ENCODE peak calls at places on chromosome 10, in ten cellular contexts. K is GM12878; T is endothelial cell of umbilical vein; J is right cardiac atrium; G is CD4-positive, alpha-beta memory T cell; A is psoas muscle; I is GM23248; P is stomach; V is iPS DF 6.9; L is prostate gland. M is an unnamed sample.

GRCh38 chr10:7819126-7819470 is 793 bp downstream of the TAF3 start:
- DNase-seq in K (no peak), T (peak; percentile 59), J (peak; percentile 16), G (peak; percentile 42), A (peak; percentile 19), I (peak; percentile 84), P (peak; percentile 51), V (no peak), L (peak; percentile 39), M (no peak)

GRCh38 chr10:113494736-113495135 is 58.1 kb upstream of the HABP2 start:
- DNase-seq in K (no peak), T (no peak), J (no peak), G (no peak), A (no peak), I (peak; percentile 43), P (no peak), V (no peak), L (no peak), M (no peak)

GRCh38 chr10:117342638-117343037 is 32.6 kb downstream of the PDZD8 start:
- DNase-seq in K (no peak), T (no peak), J (no peak), G (no peak), A (no peak), I (peak; percentile 73), P (no peak), V (no peak), L (no peak), M (no peak)

GRCh38 chr10:107163904-107164861 is at the start of gene SORCS1:
- DNase-seq in K (no peak), T (no peak), J (peak; percentile 59), G (no peak), A (no peak), I (peak; percentile 45), P (no peak), V (no peak), L (no peak), M (peak; percentile 78)

GRCh38 chr10:60140681-60141632 is 234.6 kb upstream of the CCDC6 start:
- DNase-seq in K (no peak), T (no peak), J (peak; percentile 12), G (no peak), A (no peak), I (no peak), P (no peak), V (peak; percentile 72), L (peak; percentile 53), M (peak; percentile 80)

GRCh38 chr10:122448600-122448999 is 5.9 kb upstream of the ARMS2 start:
- DNase-seq in K (no peak), T (no peak), J (no peak), G (no peak), A (no peak), I (no peak), P (no peak), V (no peak), L (no peak), M (no peak)

GRCh38 chr10:104350146-104350635 is 3.4 kb upstream of the CFAP58 start:
- DNase-seq in K (peak; percentile 53), T (peak; percentile 79), J (no peak), G (peak; percentile 53), A (no peak), I (peak; percentile 86), P (no peak), V (no peak), L (peak; percentile 34), M (no peak)

GRCh38 chr10:95406651-95407280 is 116.0 kb upstream of the PDLIM1 start:
- DNase-seq in K (no peak), T (no peak), J (peak; percentile 77), G (no peak), A (peak; percentile 75), I (no peak), P (peak; percentile 95), V (no peak), L (peak; percentile 42), M (peak; percentile 94)

GRCh38 chr10:119003572-119004289 is 25.8 kb upstream of the NANOS1 start:
- DNase-seq in K (no peak), T (no peak), J (no peak), G (no peak), A (no peak), I (no peak), P (no peak), V (no peak), L (no peak), M (no peak)

GRCh38 chr10:114328876-114329275 is 75.4 kb downstream of the AFAP1L2 start:
- DNase-seq in K (no peak), T (no peak), J (peak; percentile 60), G (no peak), A (peak; percentile 32), I (no peak), P (peak; percentile 46), V (no peak), L (peak; percentile 66), M (no peak)

GRCh38 chr10:113284635-113285034 is 268.2 kb upstream of the HABP2 start:
- DNase-seq in K (no peak), T (no peak), J (no peak), G (no peak), A (no peak), I (peak; percentile 26), P (no peak), V (no peak), L (no peak), M (no peak)

GRCh38 chr10:61337741-61338140 is 115.4 kb downstream of the TMEM26 start:
- DNase-seq in K (no peak), T (no peak), J (no peak), G (no peak), A (no peak), I (no peak), P (no peak), V (no peak), L (no peak), M (no peak)

GRCh38 chr10:58385784-58386112 is 538 bp downstream of the TFAM start:
- DNase-seq in K (no peak), T (no peak), J (no peak), G (peak; percentile 37), A (peak; percentile 17), I (peak; percentile 77), P (peak; percentile 35), V (no peak), L (peak; percentile 8), M (no peak)

DNA sequence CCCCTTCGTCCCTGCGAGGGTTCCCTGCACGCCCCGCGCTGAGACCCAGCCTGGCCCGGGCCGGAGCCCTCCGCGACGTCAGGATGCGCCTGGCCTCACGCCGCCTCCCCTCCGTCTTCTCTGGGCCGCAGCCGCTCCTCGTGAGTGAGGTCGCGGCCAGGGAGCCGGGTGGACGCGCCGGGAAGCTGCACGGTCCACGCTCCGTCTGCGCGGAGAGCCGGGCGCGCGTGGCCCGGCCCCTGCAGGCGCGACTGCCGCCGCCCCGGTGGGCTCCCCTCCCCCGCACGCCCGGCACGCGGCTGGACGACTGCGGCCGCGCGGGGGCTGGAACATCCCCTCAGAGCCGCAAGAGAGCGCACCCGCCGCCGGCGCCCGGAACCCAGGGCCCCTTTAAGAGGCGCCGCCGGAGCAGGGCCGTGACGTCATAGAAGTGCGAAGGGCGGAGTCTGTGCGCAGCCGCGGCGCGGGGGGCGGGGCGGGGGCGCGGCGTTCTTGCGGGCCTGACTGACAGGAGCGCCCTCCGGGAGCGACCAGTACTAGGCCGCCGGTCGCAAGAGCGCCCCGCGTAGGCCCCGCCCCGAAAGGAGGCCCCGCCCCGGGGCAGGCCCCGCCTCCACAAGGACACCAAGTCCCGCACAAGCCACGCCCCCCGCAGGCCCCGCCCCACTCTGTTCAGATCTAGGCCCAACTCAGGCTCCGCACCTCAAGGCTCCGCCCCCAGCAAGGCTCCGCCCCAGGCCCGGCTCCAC is 449 bp upstream of the INPP5A start:
- DNase-seq in K (peak; percentile 84), T (peak; percentile 99), J (peak; percentile 100), G (peak; percentile 100), A (peak; percentile 100), I (peak; percentile 98), P (peak; percentile 100), V (peak; percentile 90), L (peak; percentile 100), M (peak; percentile 100)
- H3K4me1 ChIP-seq in K (peaks cover 29% of the 10 kb centered on the region), T (peaks cover 33% of the 10 kb centered on the region), J (peaks cover 13% of the 10 kb centered on the region), G (peaks cover 38% of the 10 kb centered on the region), A (peaks cover 50% of the 10 kb centered on the region), I (peaks cover 51% of the 10 kb centered on the region), P (peaks cover 49% of the 10 kb centered on the region), V (peaks cover 1% of the 10 kb centered on the region), L (peaks cover 13% of the 10 kb centered on the region), M (peaks cover 56% of the 10 kb centered on the region)

DNA sequence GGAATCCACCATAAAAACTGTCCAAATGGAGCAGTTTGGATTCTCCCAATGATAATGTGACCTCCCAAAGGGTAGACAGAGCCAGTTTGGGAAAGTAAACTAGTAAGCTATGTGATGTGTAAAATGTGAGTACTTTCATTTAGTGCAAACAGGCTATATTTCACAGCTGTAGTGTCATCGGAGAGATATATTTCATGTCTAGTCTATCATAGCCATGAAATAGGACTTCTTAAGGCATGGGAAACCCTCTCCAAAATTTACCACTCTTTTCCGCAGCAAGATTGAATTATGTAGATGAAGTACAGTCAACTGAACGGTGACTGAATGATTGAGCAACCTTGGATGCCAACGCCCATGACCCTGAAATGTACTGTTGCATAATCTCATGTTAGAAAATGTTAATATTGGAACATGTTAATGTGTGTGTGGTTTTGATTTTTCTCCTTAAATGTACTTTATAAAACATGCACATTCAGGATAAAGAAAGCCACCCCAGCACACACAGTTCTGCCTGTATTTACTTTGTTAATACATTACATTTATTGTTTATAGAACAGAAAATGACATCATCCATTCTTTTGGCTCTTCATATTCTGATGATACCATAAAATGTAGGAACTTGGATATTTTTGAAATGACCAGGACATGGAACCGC is 140.5 kb downstream of the NRP1 start:
- DNase-seq in K (no peak), T (peak; percentile 36), J (no peak), G (no peak), A (no peak), I (peak; percentile 84), P (no peak), V (no peak), L (peak; percentile 9), M (no peak)
- H3K4me1 ChIP-seq in K (no peaks in the 10 kb centered on the region), T (peaks cover 58% of the 10 kb centered on the region), J (peaks cover 9% of the 10 kb centered on the region), G (peaks cover 6% of the 10 kb centered on the region), A (peaks cover 6% of the 10 kb centered on the region), I (peaks cover 29% of the 10 kb centered on the region), P (peaks cover 44% of the 10 kb centered on the region), V (no peaks in the 10 kb centered on the region), L (peaks cover 7% of the 10 kb centered on the region), M (peaks cover 24% of the 10 kb centered on the region)

DNA sequence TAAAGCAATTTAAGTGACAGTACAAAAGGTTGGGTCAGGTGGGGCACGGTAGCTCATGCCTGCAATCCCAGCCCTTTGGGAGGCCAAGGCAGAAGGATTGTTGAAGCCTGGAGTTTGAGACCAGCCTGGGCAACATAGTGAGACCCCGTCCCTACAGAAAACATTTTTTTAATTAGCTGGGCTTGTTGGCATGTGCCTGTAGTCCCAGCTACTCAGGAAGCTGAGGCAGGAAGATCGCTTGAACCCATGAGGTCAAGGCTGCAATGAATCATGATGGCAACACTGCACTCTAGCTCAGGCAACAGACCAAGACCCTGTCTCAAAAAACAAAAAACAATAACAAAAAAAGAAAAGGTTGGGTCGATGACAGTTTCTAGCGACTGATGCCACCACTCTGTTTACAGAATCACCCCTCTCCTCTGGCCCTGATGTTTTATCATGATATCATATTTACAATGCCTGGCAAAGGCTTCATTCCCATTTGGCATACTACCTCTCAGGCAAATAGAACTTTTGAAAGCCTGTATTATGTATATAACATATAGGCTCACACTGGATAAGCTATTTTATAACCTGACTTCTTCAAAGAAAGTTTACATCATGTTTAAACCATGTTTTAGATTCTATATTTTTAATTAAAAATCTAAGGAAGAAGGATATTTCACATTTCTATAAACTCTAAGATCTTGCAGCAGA is 558 bp upstream of the ABCC2 start:
- DNase-seq in K (no peak), T (peak; percentile 87), J (no peak), G (no peak), A (no peak), I (no peak), P (no peak), V (no peak), L (no peak), M (no peak)
- H3K4me1 ChIP-seq in K (peaks cover 10% of the 10 kb centered on the region), T (peaks cover 66% of the 10 kb centered on the region), J (no peaks in the 10 kb centered on the region), G (no peaks in the 10 kb centered on the region), A (peaks cover 21% of the 10 kb centered on the region), I (peaks cover 75% of the 10 kb centered on the region), P (peaks cover 5% of the 10 kb centered on the region), V (peaks cover 2% of the 10 kb centered on the region), L (no peaks in the 10 kb centered on the region), M (peaks cover 26% of the 10 kb centered on the region)

GRCh38 chr10:65628777-65629176 is 1297.1 kb upstream of the LRRTM3 start:
- DNase-seq in K (no peak), T (no peak), J (no peak), G (no peak), A (no peak), I (no peak), P (no peak), V (no peak), L (no peak), M (no peak)
- H3K4me1 ChIP-seq in K (no peaks in the 10 kb centered on the region), T (no peaks in the 10 kb centered on the region), J (no peaks in the 10 kb centered on the region), G (no peaks in the 10 kb centered on the region), A (no peaks in the 10 kb centered on the region), I (no peaks in the 10 kb centered on the region), P (no peaks in the 10 kb centered on the region), V (no peaks in the 10 kb centered on the region), L (no peaks in the 10 kb centered on the region), M (no peaks in the 10 kb centered on the region)